ENCODE peak calls at places on chromosome 19, in six cellular contexts. X, F, L, A, E and B are unnamed samples.
A peak's percentile ranks its signal among the peaks of the same experiment; 100 is the strongest.

GRCh38 chr19:12750851-12751250 is 740 bp upstream of the BEST2 start:
- DNase-seq in X (no peak), F (no peak), L (no peak), A (no peak), E (no peak), B (no peak)

GRCh38 chr19:3178377-3178972 is at the start of gene S1PR4:
- DNase-seq in X (no peak), F (peak; percentile 68), L (no peak), A (peak; percentile 69), E (peak; percentile 62), B (no peak)

GRCh38 chr19:28963481-28964245 is 249.3 kb downstream of the UQCRFS1 start:
- DNase-seq in X (no peak), F (no peak), L (no peak), A (no peak), E (no peak), B (no peak)

GRCh38 chr19:46081928-46082727 is 41.3 kb upstream of the IGFL4 start:
- DNase-seq in X (no peak), F (no peak), L (no peak), A (no peak), E (no peak), B (no peak)

GRCh38 chr19:18894254-18895037 is 1.5 kb downstream of the CERS1 start:
- DNase-seq in X (no peak), F (no peak), L (no peak), A (no peak), E (peak; percentile 79), B (no peak)

GRCh38 chr19:4369109-4369887 is 25.9 kb downstream of the MPND start:
- DNase-seq in X (peak; percentile 66), F (peak; percentile 53), L (peak; percentile 62), A (peak; percentile 69), E (no peak), B (no peak)

GRCh38 chr19:19488041-19488874 is 27.1 kb downstream of the TSSK6 start:
- DNase-seq in X (no peak), F (no peak), L (no peak), A (no peak), E (no peak), B (no peak)

GRCh38 chr19:55500368-55500952 is 12.2 kb downstream of the SSC5D start:
- DNase-seq in X (no peak), F (no peak), L (no peak), A (no peak), E (no peak), B (no peak)

GRCh38 chr19:12052057-12052570 is 647 bp downstream of the ZNF878 start:
- DNase-seq in X (no peak), F (no peak), L (no peak), A (no peak), E (no peak), B (no peak)

GRCh38 chr19:48798937-48799336 is 11.9 kb downstream of the BCAT2 start:
- DNase-seq in X (no peak), F (no peak), L (no peak), A (no peak), E (no peak), B (no peak)

GRCh38 chr19:43290568-43291359 is 21.4 kb upstream of the PSG9 start:
- DNase-seq in X (no peak), F (no peak), L (no peak), A (no peak), E (no peak), B (no peak)

GRCh38 chr19:20662421-20663105 is 1.2 kb upstream of the ZNF626 start:
- DNase-seq in X (no peak), F (no peak), L (no peak), A (no peak), E (no peak), B (no peak)

GRCh38 chr19:2268861-2269243 is 12.6 kb upstream of the JSRP1 start:
- DNase-seq in X (no peak), F (no peak), L (no peak), A (no peak), E (no peak), B (no peak)

GRCh38 chr19:54434862-54435174 is 14.2 kb upstream of the LENG8 start:
- DNase-seq in X (no peak), F (no peak), L (no peak), A (no peak), E (no peak), B (no peak)

GRCh38 chr19:38388310-38389100 is at the start of gene SPRED3:
- DNase-seq in X (no peak), F (no peak), L (no peak), A (no peak), E (no peak), B (no peak)

GRCh38 chr19:51018745-51019543 is 565 bp downstream of the KLK10 start:
- DNase-seq in X (no peak), F (no peak), L (no peak), A (no peak), E (no peak), B (no peak)

GRCh38 chr19:3024870-3025515 is 4.1 kb downstream of the TLE2 start:
- DNase-seq in X (no peak), F (no peak), L (no peak), A (no peak), E (no peak), B (no peak)

GRCh38 chr19:40778045-40778864 is at the start of gene RAB4B:
- DNase-seq in X (peak; percentile 100), F (peak; percentile 100), L (peak; percentile 100), A (peak; percentile 100), E (peak; percentile 100), B (peak; percentile 100)

GRCh38 chr19:45177817-45178261 is at the start of gene TRAPPC6A:
- DNase-seq in X (no peak), F (no peak), L (no peak), A (no peak), E (no peak), B (no peak)

GRCh38 chr19:56538761-56539263 is at the start of gene ZFP28:
- DNase-seq in X (no peak), F (no peak), L (peak; percentile 83), A (no peak), E (peak; percentile 88), B (no peak)

GRCh38 chr19:42129399-42130253 is 2.6 kb downstream of the POU2F2 start:
- DNase-seq in X (no peak), F (no peak), L (peak; percentile 33), A (no peak), E (peak; percentile 63), B (no peak)

GRCh38 chr19:16594681-16595091 is 22.5 kb upstream of the SLC35E1 start:
- DNase-seq in X (no peak), F (no peak), L (no peak), A (peak; percentile 50), E (no peak), B (no peak)

GRCh38 chr19:39406656-39407393 is at the start of gene ZFP36:
- DNase-seq in X (peak; percentile 97), F (peak; percentile 83), L (peak; percentile 91), A (peak; percentile 87), E (peak; percentile 96), B (peak; percentile 98)

GRCh38 chr19:5331790-5332189 is 8.8 kb downstream of the PTPRS start:
- DNase-seq in X (no peak), F (no peak), L (no peak), A (no peak), E (no peak), B (no peak)

GRCh38 chr19:53554804-53555203 is 16.9 kb downstream of the ZNF331 start:
- DNase-seq in X (no peak), F (no peak), L (no peak), A (no peak), E (no peak), B (no peak)

GRCh38 chr19:29783627-29784190 is 28.1 kb upstream of the CCNE1 start:
- DNase-seq in X (no peak), F (no peak), L (no peak), A (no peak), E (no peak), B (no peak)

GRCh38 chr19:3054972-3055740 is 7.1 kb downstream of the TLE5 start:
- DNase-seq in X (no peak), F (no peak), L (no peak), A (no peak), E (no peak), B (no peak)

GRCh38 chr19:16208064-16208759 is 10.5 kb downstream of the AP1M1 start:
- DNase-seq in X (no peak), F (no peak), L (no peak), A (peak; percentile 43), E (peak; percentile 35), B (peak; percentile 43)